ENCODE peak calls at places on chromosome 7, in six cellular contexts. S, D, G, P, Q and J are unnamed samples.

GRCh38 chr7:30997316-30997715 is 33.6 kb downstream of the GHRHR start:
- DNase-seq in D (no peak), Q (no peak), P (no peak), G (no peak), S (no peak), J (no peak)

GRCh38 chr7:97973206-97973658 is 16.8 kb downstream of the OCM2 start:
- DNase-seq in S (no peak), G (peak; percentile 94), Q (no peak), D (no peak), P (peak; percentile 87), J (no peak)

GRCh38 chr7:7565746-7566650 is 686 bp upstream of the MIOS start:
- DNase-seq in P (no peak), S (no peak), Q (no peak), D (peak; percentile 38), G (no peak), J (no peak)

GRCh38 chr7:142362349-142362748 is 104.5 kb upstream of the PRSS58 start:
- DNase-seq in Q (no peak), P (no peak), D (no peak), S (no peak), G (no peak), J (no peak)

GRCh38 chr7:128427289-128427891 is 17.6 kb upstream of the IMPDH1 start:
- DNase-seq in P (peak; percentile 78), D (peak; percentile 73), Q (no peak), G (peak; percentile 49), S (no peak), J (no peak)

GRCh38 chr7:2507208-2507916 is 12.2 kb upstream of the LFNG start:
- DNase-seq in D (no peak), P (no peak), S (no peak), G (no peak), Q (no peak), J (no peak)

GRCh38 chr7:142749218-142749993 is at the start of gene PRSS1:
- DNase-seq in G (no peak), S (no peak), D (no peak), P (no peak), Q (no peak), J (no peak)

GRCh38 chr7:18140943-18141342 is 113.3 kb upstream of the PRPS1L1 start:
- DNase-seq in Q (no peak), P (peak; percentile 40), D (no peak), S (no peak), G (no peak), J (no peak)

GRCh38 chr7:115561341-115562110 is 469.0 kb downstream of the TFEC start:
- DNase-seq in G (no peak), Q (peak; percentile 82), D (no peak), S (no peak), P (no peak), J (peak; percentile 38)

GRCh38 chr7:150406311-150406564 is 27.1 kb downstream of the ZNF775 start:
- DNase-seq in Q (no peak), D (no peak), G (no peak), S (no peak), P (no peak), J (no peak)